ENCODE peak calls at places on chromosomes 13 and 19, in four cellular contexts. G, Y, V and T are unnamed samples.

GRCh38 chr13:30998548-30999140 is 66.2 kb downstream of the TEX26 start:
- DNase-seq in G (no peak), Y (no peak), V (no peak), T (no peak)

GRCh38 chr19:4600893-4601292 is 38.4 kb upstream of the TNFAIP8L1 start:
- DNase-seq in G (no peak), Y (no peak), V (no peak), T (no peak)

GRCh38 chr13:23621316-23621645 is 51.1 kb downstream of the TNFRSF19 start:
- DNase-seq in G (no peak), Y (peak; percentile 70), V (no peak), T (no peak)

GRCh38 chr19:7744199-7744786 is 3.0 kb downstream of the CD209 start:
- DNase-seq in G (no peak), Y (peak; percentile 45), V (no peak), T (no peak)

GRCh38 chr19:55452381-55453325 is 8.8 kb downstream of the ISOC2 start:
- DNase-seq in G (peak; percentile 45), Y (peak; percentile 31), V (peak; percentile 58), T (peak; percentile 54)

GRCh38 chr19:24086974-24087595 is at the start of gene ZNF254:
- DNase-seq in G (peak; percentile 67), Y (peak; percentile 91), V (peak; percentile 83), T (peak; percentile 85)

GRCh38 chr19:40806385-40807146 is 7.6 kb downstream of the EGLN2 start:
- DNase-seq in G (peak; percentile 64), Y (peak; percentile 85), V (peak; percentile 80), T (peak; percentile 95)

GRCh38 chr13:30305456-30305855 is 1.9 kb downstream of the KATNAL1 start:
- DNase-seq in G (no peak), Y (no peak), V (no peak), T (no peak)

GRCh38 chr19:45340232-45340898 is at the start of gene KLC3:
- DNase-seq in G (peak; percentile 57), Y (no peak), V (peak; percentile 42), T (peak; percentile 20)

GRCh38 chr13:102769679-102770078 is 3.9 kb downstream of the TEX30 start:
- DNase-seq in G (no peak), Y (no peak), V (no peak), T (no peak)

GRCh38 chr19:49145485-49146407 is 9.4 kb downstream of the HRC start:
- DNase-seq in G (peak; percentile 73), Y (peak; percentile 71), V (peak; percentile 81), T (peak; percentile 89)

GRCh38 chr19:44720945-44721344 is 22.0 kb downstream of the CEACAM16 start:
- DNase-seq in G (no peak), Y (peak; percentile 55), V (no peak), T (no peak)

GRCh38 chr19:47582320-47582909 is 9.5 kb upstream of the ZNF541 start:
- DNase-seq in G (no peak), Y (no peak), V (no peak), T (no peak)

GRCh38 chr19:45071969-45072790 is 4.1 kb downstream of the ZNF296 start:
- DNase-seq in G (no peak), Y (no peak), V (no peak), T (no peak)

GRCh38 chr19:50451223-50451534 is 18.5 kb downstream of the MYBPC2 start:
- DNase-seq in G (no peak), Y (no peak), V (no peak), T (no peak)

GRCh38 chr13:40102854-40103253 is 447.4 kb downstream of the COG6 start:
- DNase-seq in G (no peak), Y (no peak), V (no peak), T (no peak)

GRCh38 chr19:18762125-18763023 is 28.7 kb downstream of the COMP start:
- DNase-seq in G (no peak), Y (no peak), V (no peak), T (no peak)

GRCh38 chr19:6236310-6237291 is 43.2 kb downstream of the MLLT1 start:
- DNase-seq in G (no peak), Y (no peak), V (no peak), T (no peak)

GRCh38 chr13:38395505-38395803 is 45.8 kb downstream of the UFM1 start:
- DNase-seq in G (no peak), Y (no peak), V (no peak), T (no peak)

GRCh38 chr19:51002542-51003311 is 1.3 kb upstream of the KLK8 start:
- DNase-seq in G (no peak), Y (peak; percentile 45), V (peak; percentile 40), T (no peak)

GRCh38 chr13:91313103-91313502 is 34.4 kb upstream of the MIR17HG start:
- DNase-seq in G (no peak), Y (peak; percentile 69), V (peak; percentile 33), T (peak; percentile 20)

GRCh38 chr13:34358811-34359513 is 541.0 kb downstream of the RFC3 start:
- DNase-seq in G (no peak), Y (no peak), V (no peak), T (no peak)

GRCh38 chr19:46546194-46546896 is 50.7 kb upstream of the PNMA8B start:
- DNase-seq in G (no peak), Y (no peak), V (no peak), T (peak; percentile 49)

GRCh38 chr19:51158474-51159129 is 16.5 kb downstream of the SIGLEC7 start:
- DNase-seq in G (peak; percentile 36), Y (peak; percentile 66), V (no peak), T (peak; percentile 79)

GRCh38 chr19:23699521-23699860 is 12.5 kb upstream of the ZNF675 start:
- DNase-seq in G (no peak), Y (no peak), V (no peak), T (no peak)

GRCh38 chr19:29507081-29507860 is 18.5 kb upstream of the VSTM2B start:
- DNase-seq in G (no peak), Y (no peak), V (no peak), T (no peak)

GRCh38 chr13:33016414-33017409 is at the start of gene KL:
- DNase-seq in G (peak; percentile 22), Y (peak; percentile 62), V (peak; percentile 64), T (peak; percentile 54)
- TF ChIP-seq CTCF in G (no peak), Y (no peak), V (no peak), T (no peak)

GRCh38 chr13:35826626-35827254 is 304.4 kb downstream of the DCLK1 start:
- DNase-seq in G (no peak), Y (peak; percentile 3), V (no peak), T (no peak)
- TF ChIP-seq CTCF in G (peak; percentile 28), Y (peak; percentile 33), V (peak; percentile 32), T (no peak)

GRCh38 chr13:110356362-110356761 is 49.3 kb downstream of the COL4A2 start:
- DNase-seq in G (no peak), Y (no peak), V (no peak), T (no peak)

GRCh38 chr13:110359840-110360301 is 52.8 kb downstream of the COL4A2 start:
- DNase-seq in G (no peak), Y (peak; percentile 17), V (no peak), T (no peak)

GRCh38 chr13:110360598-110360997 is 53.5 kb downstream of the COL4A2 start:
- DNase-seq in G (no peak), Y (no peak), V (no peak), T (no peak)

GRCh38 chr13:110361365-110361911 is 54.4 kb downstream of the COL4A2 start:
- DNase-seq in G (no peak), Y (no peak), V (no peak), T (no peak)

GRCh38 chr13:110358381-110358780 is 51.3 kb downstream of the COL4A2 start:
- DNase-seq in G (no peak), Y (no peak), V (no peak), T (no peak)
- TF ChIP-seq CTCF in G (no peak), Y (no peak), V (no peak), T (no peak)

GRCh38 chr13:45441633-45442032 is 23.1 kb upstream of the COG3 start:
- DNase-seq in G (no peak), Y (peak; percentile 71), V (peak; percentile 46), T (no peak)
- TF ChIP-seq CTCF in G (no peak), Y (peak; percentile 23), V (peak; percentile 29), T (no peak)

DNA sequence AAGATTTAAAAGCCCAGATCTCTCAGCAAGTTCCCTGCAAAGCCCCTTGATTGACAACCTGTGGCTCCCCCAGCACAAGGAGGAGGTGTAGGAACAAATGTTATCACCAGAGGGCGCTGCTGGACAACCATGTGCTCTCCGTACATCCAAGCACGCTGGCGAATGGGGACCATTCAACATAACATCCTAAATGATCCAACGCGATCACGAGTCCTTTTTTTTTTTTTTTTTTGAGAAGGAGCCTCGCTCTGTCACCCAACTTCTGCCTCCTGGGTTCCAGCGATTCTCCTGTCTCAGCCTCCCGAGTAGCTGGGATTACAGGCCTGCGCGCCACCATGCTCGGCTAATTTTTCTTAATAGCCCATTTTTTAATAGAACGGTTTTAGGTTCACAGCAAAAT is 52.0 kb downstream of the NWD1 start:
- DNase-seq in G (peak; percentile 72), Y (peak; percentile 86), V (peak; percentile 26), T (peak; percentile 80)
- TF ChIP-seq CTCF in G (peak; percentile 83), Y (peak; percentile 66), V (peak; percentile 78), T (peak; percentile 88)

GRCh38 chr19:58305065-58305931 is at the start of gene ERVK3-1:
- DNase-seq in G (peak; percentile 78), Y (peak; percentile 99), V (peak; percentile 97), T (peak; percentile 91)
- TF ChIP-seq CTCF in G (no peak), Y (no peak), V (no peak), T (no peak)

GRCh38 chr13:97281028-97281427 is 58.9 kb downstream of the MBNL2 start:
- DNase-seq in G (no peak), Y (no peak), V (no peak), T (no peak)
- TF ChIP-seq CTCF in G (no peak), Y (no peak), V (no peak), T (no peak)

DNA sequence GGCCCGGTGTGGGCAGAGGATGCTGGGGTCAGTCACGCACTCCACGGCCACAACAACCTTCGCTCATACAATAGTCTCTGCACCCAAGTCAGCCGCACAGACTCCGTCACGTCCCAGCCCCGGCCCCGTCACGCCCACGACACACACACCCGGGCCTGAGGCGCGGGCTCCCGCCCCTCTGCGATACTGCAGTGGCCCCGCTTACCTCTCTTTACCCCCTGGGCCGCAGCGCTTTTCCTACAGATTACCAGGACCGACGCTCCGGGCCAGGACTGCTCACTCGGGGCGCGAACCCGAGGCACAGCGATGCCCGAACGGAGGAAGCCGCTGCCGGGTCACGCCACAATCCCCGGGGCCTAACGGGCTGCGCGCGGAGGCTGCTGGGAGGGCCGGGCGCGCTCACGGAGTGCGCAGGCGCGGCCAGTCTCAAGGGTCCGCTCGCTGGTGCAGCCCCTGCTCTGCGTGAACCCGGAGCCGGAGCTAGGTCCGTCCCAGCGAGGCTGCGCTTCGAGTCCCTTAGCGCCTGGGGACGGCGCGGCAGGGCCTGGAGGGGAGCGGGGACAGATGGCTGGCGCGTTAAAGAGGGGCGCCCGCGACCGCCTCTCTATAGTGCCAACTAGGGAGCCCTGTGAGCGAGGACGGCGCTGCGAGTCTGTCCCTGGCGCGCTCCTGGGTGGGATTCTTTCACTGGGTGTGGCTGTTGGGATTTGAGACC is at the start of gene ZFP82:
- DNase-seq in G (peak; percentile 84), Y (peak; percentile 93), V (peak; percentile 93), T (peak; percentile 89)
- TF ChIP-seq CTCF in G (no peak), Y (no peak), V (no peak), T (no peak)